ENCODE peak calls at places on chromosomes 7 and 10, in five cellular contexts. F, W, R, I and P are unnamed samples.

GRCh38 chr10:60816624-60817023 is 38.3 kb downstream of the CDK1 start:
- DNase-seq in I (peak; percentile 87), W (no peak), F (peak; percentile 71), R (peak; percentile 34), P (peak; percentile 14)

GRCh38 chr10:15324113-15324512 is 47.0 kb downstream of the FAM171A1 start:
- DNase-seq in W (no peak), F (no peak), R (no peak), I (no peak), P (no peak)

GRCh38 chr7:118429141-118429540 is 204.6 kb downstream of the ANKRD7 start:
- DNase-seq in F (no peak), W (no peak), I (no peak), R (no peak), P (no peak)

GRCh38 chr7:148940702-148941597 is 56.9 kb upstream of the EZH2 start:
- DNase-seq in F (peak; percentile 72), W (peak; percentile 78), R (peak; percentile 45), I (peak; percentile 83), P (peak; percentile 56)

GRCh38 chr10:74419491-74420466 is 268.8 kb downstream of the ADK start:
- DNase-seq in I (peak; percentile 49), R (no peak), F (no peak), W (no peak), P (no peak)

GRCh38 chr7:21401944-21402343 is 25.9 kb upstream of the SP4 start:
- DNase-seq in W (no peak), I (no peak), R (no peak), F (no peak), P (no peak)

GRCh38 chr10:73099141-73099540 is 2.5 kb upstream of the P4HA1 start:
- DNase-seq in W (no peak), I (no peak), F (no peak), R (no peak), P (no peak)

GRCh38 chr10:52954407-52954806 is 181.8 kb upstream of the MBL2 start:
- DNase-seq in F (no peak), W (no peak), R (no peak), I (no peak), P (no peak)

GRCh38 chr10:85446852-85447251 is 919.7 kb downstream of the GRID1 start:
- DNase-seq in I (no peak), F (no peak), W (no peak), R (no peak), P (no peak)

GRCh38 chr10:78559514-78560392 is 509.0 kb upstream of the ZMIZ1 start:
- DNase-seq in R (no peak), F (no peak), I (no peak), W (no peak), P (no peak)

GRCh38 chr10:4557469-4557868 is 268.5 kb upstream of the AKR1E2 start:
- DNase-seq in W (no peak), R (no peak), F (no peak), I (no peak), P (no peak)

GRCh38 chr10:131147301-131147975 is 164.1 kb downstream of the TCERG1L start:
- DNase-seq in W (no peak), R (no peak), F (no peak), I (no peak), P (no peak)

GRCh38 chr10:70920519-70920918 is 32.2 kb upstream of the PCBD1 start:
- DNase-seq in I (no peak), F (no peak), R (no peak), W (no peak), P (no peak)
- TF ChIP-seq TAF1 in I (no peak), F (no peak), R (no peak), W (no peak), P (no peak)

DNA sequence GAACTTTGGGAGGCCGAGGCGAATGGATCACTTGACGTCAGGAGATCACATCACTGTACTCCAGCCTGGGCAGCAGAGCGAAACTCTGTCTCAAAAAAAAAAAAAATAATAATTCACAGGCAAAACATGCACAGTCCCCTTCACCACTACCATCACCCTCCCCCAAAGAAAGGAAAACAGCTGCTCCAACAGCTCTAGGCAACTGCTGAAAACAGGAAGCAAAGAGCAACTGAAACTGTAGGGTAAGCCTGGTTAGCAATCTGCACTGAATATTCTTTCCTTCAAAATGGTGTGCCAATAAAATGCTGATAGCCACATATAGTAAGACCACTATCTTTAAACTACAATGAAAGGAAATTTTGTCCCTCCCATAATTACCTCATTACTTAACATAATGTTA is 11.8 kb downstream of the NT5C2 start:
- DNase-seq in W (peak; percentile 24), R (no peak), F (no peak), I (no peak), P (no peak)
- TF ChIP-seq TAF1 in W (no peak), R (no peak), F (no peak), I (no peak), P (no peak)

GRCh38 chr10:29692121-29692539 is 57.4 kb upstream of the SVIL start:
- DNase-seq in W (no peak), I (no peak), F (no peak), R (no peak), P (no peak)
- TF ChIP-seq TAF1 in W (no peak), I (no peak), F (no peak), R (no peak), P (no peak)

GRCh38 chr10:49752584-49752983 is 9.5 kb downstream of the OGDHL start:
- DNase-seq in R (no peak), I (no peak), W (no peak), F (no peak), P (no peak)

GRCh38 chr10:49756641-49757040 is 5.5 kb downstream of the OGDHL start:
- DNase-seq in R (no peak), I (no peak), W (no peak), F (no peak), P (no peak)

GRCh38 chr10:49759787-49760551 is 2.2 kb downstream of the OGDHL start:
- DNase-seq in F (peak; percentile 20), R (no peak), I (no peak), W (no peak), P (no peak)

GRCh38 chr10:49758249-49758930 is 3.7 kb downstream of the OGDHL start:
- DNase-seq in W (no peak), I (no peak), F (no peak), R (no peak), P (no peak)

GRCh38 chr10:49756031-49756430 is 6.1 kb downstream of the OGDHL start:
- DNase-seq in F (no peak), R (no peak), W (no peak), I (no peak), P (no peak)
- TF ChIP-seq TAF1 in F (no peak), R (no peak), W (no peak), I (no peak), P (no peak)

DNA sequence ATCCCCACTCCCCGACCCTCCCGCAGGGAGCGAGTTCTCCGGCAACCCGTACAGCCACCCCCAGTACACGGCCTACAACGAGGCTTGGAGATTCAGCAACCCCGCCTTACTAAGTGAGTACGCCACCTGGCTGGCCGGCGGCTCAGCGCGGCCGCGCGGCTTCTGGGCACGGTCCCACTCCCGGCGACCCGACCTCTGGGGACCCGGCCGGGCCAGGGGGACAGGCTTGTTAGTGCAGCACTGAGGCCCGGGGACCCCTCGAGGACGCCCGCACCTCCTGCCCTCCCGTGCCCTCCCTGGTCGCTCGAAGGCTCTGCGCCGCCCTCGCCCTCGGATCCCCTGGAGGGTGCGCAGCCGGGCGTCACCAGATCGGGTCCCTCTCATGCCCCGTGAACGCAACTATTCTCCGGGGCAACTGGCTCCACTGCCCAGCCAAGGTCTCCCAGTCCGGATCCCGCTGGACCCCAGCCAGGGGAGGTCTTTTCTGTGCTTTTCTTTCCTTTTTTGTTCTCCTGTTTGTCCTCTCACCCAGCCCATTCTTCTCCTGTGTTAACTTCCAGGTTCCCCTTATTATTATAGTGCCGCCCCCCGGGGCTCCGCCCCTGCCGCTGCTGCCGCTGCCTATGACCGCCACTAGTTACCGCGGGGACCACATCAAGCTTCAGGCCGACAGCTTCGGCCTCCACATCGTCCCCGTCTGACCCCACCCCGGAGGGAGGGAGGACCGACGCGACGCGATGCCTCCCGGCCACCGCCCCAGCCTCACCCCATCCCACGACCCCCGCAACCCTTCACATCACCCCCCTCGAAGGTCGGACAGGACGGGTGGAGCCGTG is 81.8 kb downstream of the PAX2 start:
- DNase-seq in I (peak; percentile 19), W (peak; percentile 72), F (no peak), R (peak; percentile 56), P (no peak)
- TF ChIP-seq TAF1 in I (no peak), W (no peak), F (no peak), R (no peak), P (no peak)

GRCh38 chr10:23351914-23352313 is 7.3 kb upstream of the C10orf67 start:
- DNase-seq in F (no peak), R (no peak), I (no peak), W (no peak), P (no peak)
- TF ChIP-seq TAF1 in F (no peak), R (no peak), I (no peak), W (no peak), P (no peak)

DNA sequence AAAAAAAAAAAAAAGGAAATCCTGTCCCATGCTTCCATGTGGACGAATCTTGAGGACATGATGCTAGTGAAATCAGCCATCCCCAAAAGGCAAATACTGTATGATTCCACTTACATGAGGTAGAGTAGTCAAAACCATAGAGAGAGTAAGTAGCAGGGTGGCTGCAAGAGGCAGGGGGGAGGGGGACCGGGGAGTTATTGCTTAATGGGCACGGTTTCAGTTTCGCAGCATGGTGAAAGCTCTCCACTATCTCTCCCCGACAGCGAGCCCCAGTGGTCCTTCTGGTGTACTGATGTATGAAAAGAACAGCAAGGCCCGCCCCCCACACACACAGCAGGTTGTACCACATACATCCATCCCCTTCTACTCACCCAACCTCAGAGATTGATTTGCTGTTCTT is 32.8 kb downstream of the NOD1 start:
- DNase-seq in F (peak; percentile 74), I (peak; percentile 78), R (peak; percentile 82), W (no peak), P (peak; percentile 72)
- TF ChIP-seq TAF1 in F (no peak), I (no peak), R (no peak), W (no peak), P (no peak)